ENCODE peak calls at places on chromosomes 1 and 21, in seven cellular contexts. A is IMR-90, C is psoas muscle, P is left ventricle myocardium inferior, O is Peyer's patch, S is heart right ventricle, K is brain microvascular endothelial cell. D is an unnamed sample.

GRCh38 chr1:32275424-32275823 is 16.5 kb upstream of the HDAC1 start:
- DNase-seq in P (no peak), K (no peak), S (no peak), O (no peak), A (no peak), C (no peak), D (no peak)

GRCh38 chr1:197994907-197995407 is 77.8 kb downstream of the LHX9 start:
- DNase-seq in O (no peak), A (peak), P (no peak), C (no peak), S (no peak), K (no peak), D (no peak)

GRCh38 chr1:156154317-156154749 is 948 bp downstream of the SEMA4A start:
- DNase-seq in S (no peak), O (peak), C (peak), A (no peak), P (no peak), K (no peak), D (no peak)

GRCh38 chr1:53362851-53363642 is 35.2 kb upstream of the LRP8 start:
- DNase-seq in P (no peak), C (no peak), K (no peak), O (no peak), S (no peak), A (no peak), D (no peak)

GRCh38 chr1:244092293-244093264 is 41.5 kb downstream of the ZBTB18 start:
- DNase-seq in P (no peak), K (no peak), S (no peak), C (no peak), A (peak), O (no peak), D (peak)

GRCh38 chr1:43660355-43660754 is 10.4 kb downstream of the KDM4A start:
- DNase-seq in P (no peak), K (no peak), S (no peak), O (no peak), C (no peak), A (no peak), D (no peak)

GRCh38 chr1:160578175-160578693 is 1.1 kb downstream of the CD84 start:
- DNase-seq in P (no peak), K (no peak), C (no peak), A (no peak), S (no peak), O (no peak), D (no peak)

GRCh38 chr1:91804546-91805023 is 81.4 kb downstream of the TGFBR3 start:
- DNase-seq in O (peak), K (peak), A (no peak), P (no peak), C (no peak), S (no peak), D (peak)

GRCh38 chr1:3221112-3222041 is 152.4 kb downstream of the PRDM16 start:
- DNase-seq in C (no peak), P (peak), K (no peak), A (no peak), O (no peak), S (no peak), D (no peak)

GRCh38 chr1:16066245-16066644 is 7.2 kb downstream of the FAM131C start:
- DNase-seq in S (no peak), O (no peak), K (no peak), C (no peak), A (no peak), P (no peak), D (no peak)

GRCh38 chr1:150006881-150007401 is 3.6 kb downstream of the OTUD7B start:
- DNase-seq in C (no peak), P (no peak), S (no peak), O (no peak), A (peak), K (peak), D (no peak)

GRCh38 chr1:121516279-121516967 is 331.6 kb downstream of the SRGAP2C start:
- DNase-seq in O (peak), A (no peak), S (peak), P (peak), C (no peak), K (no peak), D (no peak)

DNA sequence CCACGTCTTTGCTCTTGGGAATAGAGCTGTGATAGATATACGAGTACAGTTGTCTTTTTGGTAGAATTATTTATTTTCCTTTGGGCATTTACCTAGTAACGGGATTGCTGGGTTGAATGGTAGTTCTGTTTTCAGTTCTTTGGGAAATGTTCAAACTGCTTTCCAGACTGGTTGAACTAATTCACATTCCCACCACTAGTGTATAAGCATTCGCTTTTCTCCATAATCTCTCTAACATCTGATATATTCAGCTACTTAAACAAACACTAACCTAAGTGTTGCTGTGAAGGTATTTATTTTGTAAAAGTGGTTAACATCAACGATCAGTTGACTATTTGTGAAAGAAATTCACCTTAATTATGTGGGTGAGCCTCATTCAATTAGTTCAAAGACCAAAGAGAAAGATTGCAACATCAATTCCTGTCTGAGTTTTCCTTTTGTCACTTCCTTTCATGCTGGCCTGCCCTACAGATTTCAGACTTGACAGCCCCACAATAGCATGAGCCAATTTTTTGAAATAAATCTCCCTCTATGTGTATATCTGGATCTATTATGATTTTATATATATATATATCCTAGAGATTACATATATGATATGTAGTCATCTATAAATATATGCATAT is 26.7 kb upstream of the DUSP10 start:
- DNase-seq in P (no peak), A (no peak), K (no peak), C (no peak), O (no peak), S (no peak), D (peak)
- TF ChIP-seq CTCF in P (no peak), A (no peak), K (no peak), C (no peak), O (peak), S (no peak), D (no peak)

GRCh38 chr1:65812065-65812464 is 19.4 kb downstream of the PDE4B start:
- DNase-seq in S (peak), C (no peak), O (no peak), P (peak), A (peak), K (peak), D (peak)
- H3K4me3 ChIP-seq in S (no peak), C (no peak), O (no peak), P (no peak), A (no peak), K (no peak), D (no peak)

DNA sequence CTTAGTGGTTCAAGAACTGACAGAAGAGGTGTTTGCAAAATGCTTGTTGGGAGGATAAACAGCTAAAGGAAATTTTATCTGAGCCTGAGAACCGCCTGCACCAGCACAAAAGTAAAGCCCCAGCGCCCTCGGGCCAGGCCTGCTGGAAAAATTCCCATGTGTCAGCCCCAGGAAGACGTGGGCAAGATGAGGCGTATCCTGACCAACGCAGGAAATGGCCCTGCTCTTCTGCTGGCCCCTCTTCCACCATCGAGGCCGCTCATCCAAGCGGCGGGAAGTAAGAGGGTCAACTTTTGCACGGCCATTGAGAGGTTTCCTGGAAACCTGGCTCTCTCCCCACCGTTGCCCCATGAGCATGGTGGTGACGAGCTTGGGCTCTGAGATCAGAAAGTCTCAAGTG is 39.6 kb downstream of the LRRC3 start:
- DNase-seq in P (no peak), K (no peak), O (no peak), S (no peak), C (no peak), A (no peak), D (no peak)
- TF ChIP-seq CTCF in P (no peak), K (no peak), O (no peak), S (no peak), C (no peak), A (no peak), D (no peak)

DNA sequence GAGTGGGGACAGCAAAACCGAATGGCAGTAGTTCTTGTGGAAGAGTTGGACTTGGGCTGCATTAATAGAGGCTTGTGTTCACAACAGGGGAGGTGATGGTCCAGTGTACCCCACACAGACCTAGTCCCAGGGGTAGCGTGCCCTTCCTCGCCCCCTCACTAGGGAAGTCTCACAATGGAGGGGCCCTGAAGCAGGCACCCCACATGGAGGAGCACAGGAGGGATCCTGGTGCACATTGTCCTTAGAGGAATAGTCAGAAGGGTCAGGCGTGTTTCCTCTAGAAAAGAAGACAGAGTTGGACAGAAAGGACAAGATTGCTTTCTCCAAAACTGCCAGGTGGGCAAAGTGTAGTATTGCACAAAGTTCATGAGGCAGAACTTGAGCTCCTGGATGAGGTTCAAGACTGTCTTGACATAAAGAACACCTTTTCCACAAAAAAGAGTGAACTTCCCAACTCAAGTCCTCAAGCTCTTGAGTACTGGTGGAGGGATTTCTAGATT is 23.3 kb downstream of the ETNK2 start:
- DNase-seq in O (no peak), P (no peak), C (no peak), A (no peak), S (no peak), K (no peak), D (no peak)
- H3K4me3 ChIP-seq in O (no peak), P (peak), C (no peak), A (no peak), S (no peak), K (no peak), D (no peak)

GRCh38 chr1:20586939-20587638 is 1.8 kb upstream of the CDA start:
- DNase-seq in S (no peak), K (no peak), P (no peak), O (no peak), A (no peak), C (no peak), D (peak)
- TF ChIP-seq CTCF in S (peak), K (peak), P (no peak), O (no peak), A (peak), C (no peak), D (no peak)

GRCh38 chr1:192807968-192808587 is 761 bp upstream of the RGS2 start:
- DNase-seq in P (no peak), O (no peak), A (peak), S (no peak), K (peak), C (no peak), D (peak)

GRCh38 chr1:192808588-192809285 is at the start of gene RGS2:
- DNase-seq in A (peak), K (peak), O (peak), S (peak), C (peak), P (peak), D (peak)

GRCh38 chr1:192805832-192806323 is 3.0 kb upstream of the RGS2 start:
- DNase-seq in O (no peak), K (peak), S (no peak), A (peak), C (no peak), P (no peak), D (peak)

GRCh38 chr1:192809286-192810252 is 730 bp downstream of the RGS2 start:
- DNase-seq in C (peak), S (peak), K (peak), A (peak), O (peak), P (peak), D (peak)

DNA sequence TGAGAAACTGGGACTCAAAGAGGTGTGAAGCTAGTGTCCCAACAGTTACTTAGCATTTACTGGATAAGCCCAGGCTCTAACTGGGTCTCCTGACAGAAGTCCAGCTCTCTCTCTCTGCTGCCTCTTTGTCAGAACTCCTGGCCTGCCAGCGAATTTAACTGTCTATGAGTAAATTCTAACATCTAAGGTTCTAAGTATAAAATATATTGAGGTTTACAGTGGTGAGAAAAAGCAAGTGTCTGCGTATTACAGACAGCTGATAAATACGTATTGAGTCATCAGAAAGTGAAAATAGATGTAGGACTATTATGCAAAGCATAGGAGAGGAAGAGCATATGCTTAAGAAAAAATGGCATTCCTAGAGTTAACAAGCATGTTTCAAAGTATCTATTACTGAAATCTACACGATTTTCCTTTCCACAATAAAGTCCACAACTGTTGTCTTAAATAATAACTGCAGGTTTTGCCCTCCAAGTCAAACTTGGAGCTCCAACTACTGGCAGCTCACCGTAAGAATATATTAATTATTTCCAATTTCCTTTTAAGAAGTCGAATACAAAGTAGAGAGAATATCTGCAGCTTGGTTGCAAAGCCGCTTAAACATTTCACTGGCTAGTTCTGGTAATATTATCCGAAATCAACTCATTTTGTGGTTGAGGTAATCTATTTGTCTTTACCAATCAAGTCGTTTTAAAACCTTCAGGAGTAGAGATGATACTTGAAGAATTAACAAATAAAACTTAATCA is 1.4 kb upstream of the RGS2 start:
- DNase-seq in P (no peak), A (peak), S (no peak), K (no peak), C (no peak), O (no peak), D (peak)
- H3K4me3 ChIP-seq in P (peak), A (no peak), S (no peak), K (no peak), C (peak), O (peak), D (no peak)

GRCh38 chr21:41066086-41066938 is 101.6 kb upstream of the BACE2 start:
- DNase-seq in S (no peak), K (no peak), O (no peak), A (no peak), C (no peak), P (peak), D (no peak)

GRCh38 chr21:41071410-41071809 is 96.5 kb upstream of the BACE2 start:
- DNase-seq in C (no peak), P (no peak), O (no peak), K (no peak), S (no peak), A (no peak), D (no peak)

GRCh38 chr21:41069305-41069642 is 98.7 kb upstream of the BACE2 start:
- DNase-seq in A (no peak), S (no peak), K (no peak), C (no peak), P (no peak), O (no peak), D (no peak)

GRCh38 chr21:41065539-41065938 is 102.4 kb upstream of the BACE2 start:
- DNase-seq in P (no peak), K (no peak), S (no peak), A (no peak), C (no peak), O (no peak), D (no peak)

GRCh38 chr21:41068411-41069304 is 99.3 kb upstream of the BACE2 start:
- DNase-seq in K (peak), S (peak), C (peak), O (peak), P (peak), A (peak), D (no peak)
- TF ChIP-seq CTCF in K (peak), S (peak), C (peak), O (peak), P (peak), A (peak), D (peak)

GRCh38 chr1:95067069-95067468 is 5.7 kb downstream of the ALG14 start:
- DNase-seq in S (no peak), C (no peak), A (no peak), P (no peak), O (no peak), K (no peak), D (no peak)

GRCh38 chr1:95057361-95057760 is 15.4 kb downstream of the ALG14 start:
- DNase-seq in O (no peak), A (no peak), K (no peak), S (no peak), P (no peak), C (no peak), D (no peak)

GRCh38 chr1:95058974-95059373 is 13.8 kb downstream of the ALG14 start:
- DNase-seq in A (no peak), K (no peak), S (no peak), C (no peak), P (no peak), O (no peak), D (no peak)

GRCh38 chr1:95061445-95062006 is 11.2 kb downstream of the ALG14 start:
- DNase-seq in K (no peak), C (no peak), P (no peak), A (no peak), S (no peak), O (no peak), D (no peak)
- H3K4me3 ChIP-seq in K (no peak), C (no peak), P (no peak), A (no peak), S (no peak), O (no peak), D (no peak)